ENCODE peak calls at places on chromosomes 5 and 9, in nine cellular contexts. B is A549, A is endothelial cell of umbilical vein, S is WTC11, F is SK-N-SH, P is HepG2, Q is HCT116, Y is NB4, N is K562. T is an unnamed sample.

GRCh38 chr9:83583151-83584014 is 39.6 kb upstream of the IDNK start:
- DNase-seq in A (peak), B (peak), F (peak), P (peak), N (peak), Q (peak), Y (peak), S (peak), T (no peak)

GRCh38 chr5:16869821-16870796 is 66.0 kb downstream of the MYO10 start:
- DNase-seq in N (no peak), Y (no peak), B (no peak), F (no peak), Q (peak), P (no peak), A (no peak), S (no peak), T (no peak)

GRCh38 chr5:55232194-55232984 is 1.0 kb downstream of the CCNO start:
- DNase-seq in B (peak), Q (peak), S (peak), Y (no peak), P (no peak), A (peak), N (peak), F (peak), T (no peak)

GRCh38 chr9:16090907-16091629 is 538.2 kb downstream of the CCDC171 start:
- DNase-seq in A (no peak), Q (no peak), S (no peak), B (no peak), P (no peak), F (no peak), Y (no peak), N (no peak), T (no peak)

GRCh38 chr5:146599261-146599660 is 83.3 kb upstream of the GPR151 start:
- DNase-seq in Y (no peak), Q (no peak), B (no peak), N (no peak), F (no peak), P (no peak), S (no peak), A (no peak), T (no peak)

GRCh38 chr9:110640736-110641135 is 27.9 kb upstream of the MUSK start:
- DNase-seq in F (no peak), A (no peak), P (no peak), S (no peak), B (no peak), N (no peak), Q (no peak), Y (no peak), T (no peak)

GRCh38 chr9:21334603-21334968 is 618 bp downstream of the KLHL9 start:
- DNase-seq in Y (no peak), N (no peak), Q (no peak), F (no peak), B (no peak), S (no peak), P (peak), A (no peak), T (no peak)

GRCh38 chr5:65811004-65811403 is 89.0 kb downstream of the NLN start:
- DNase-seq in S (no peak), N (no peak), P (no peak), A (no peak), B (no peak), Q (peak), Y (no peak), F (no peak), T (no peak)

GRCh38 chr5:56640763-56641406 is 174.5 kb upstream of the MAP3K1 start:
- DNase-seq in F (no peak), P (no peak), N (no peak), A (no peak), Q (no peak), B (no peak), Y (peak), S (no peak), T (no peak)

GRCh38 chr5:143596500-143596820 is 193.0 kb upstream of the NR3C1 start:
- DNase-seq in P (no peak), Y (no peak), Q (no peak), S (no peak), F (no peak), B (no peak), A (no peak), N (no peak), T (no peak)

GRCh38 chr5:150021491-150022162 is 21.1 kb downstream of the HMGXB3 start:
- DNase-seq in S (peak), A (peak), B (no peak), Q (peak), N (no peak), P (no peak), F (no peak), Y (no peak), T (no peak)
- TF ChIP-seq MAX in S (no peak), A (no peak), B (no peak), Q (peak), N (no peak), P (no peak), F (no peak), Y (no peak), T (no peak)

GRCh38 chr5:41270423-41271251 is 57.3 kb upstream of the C6 start:
- DNase-seq in P (peak), S (peak), A (peak), Q (peak), B (peak), N (no peak), Y (peak), F (peak), T (no peak)
- TF ChIP-seq MAX in P (no peak), S (no peak), A (no peak), Q (no peak), B (no peak), N (no peak), Y (no peak), F (no peak), T (no peak)

GRCh38 chr9:33677961-33678360 is 117.4 kb upstream of the PRSS3 start:
- DNase-seq in N (no peak), P (no peak), B (no peak), F (no peak), Q (no peak), S (no peak), A (no peak), Y (no peak), T (no peak)
- TF ChIP-seq MAX in N (no peak), P (no peak), B (no peak), F (no peak), Q (no peak), S (no peak), A (no peak), Y (no peak), T (no peak)

GRCh38 chr9:100104314-100104713 is 5.3 kb downstream of the INVS start:
- DNase-seq in Q (no peak), S (no peak), Y (no peak), N (no peak), P (no peak), A (no peak), B (no peak), F (no peak), T (no peak)
- TF ChIP-seq MAX in Q (no peak), S (no peak), Y (no peak), N (no peak), P (no peak), A (no peak), B (no peak), F (no peak), T (no peak)

GRCh38 chr5:74542477-74542876 is 98.1 kb downstream of the ENC1 start:
- DNase-seq in Y (no peak), B (no peak), F (no peak), A (peak), Q (no peak), P (no peak), N (no peak), S (no peak), T (no peak)
- TF ChIP-seq MAX in Y (no peak), B (no peak), F (no peak), A (no peak), Q (no peak), P (no peak), N (no peak), S (no peak), T (no peak)

DNA sequence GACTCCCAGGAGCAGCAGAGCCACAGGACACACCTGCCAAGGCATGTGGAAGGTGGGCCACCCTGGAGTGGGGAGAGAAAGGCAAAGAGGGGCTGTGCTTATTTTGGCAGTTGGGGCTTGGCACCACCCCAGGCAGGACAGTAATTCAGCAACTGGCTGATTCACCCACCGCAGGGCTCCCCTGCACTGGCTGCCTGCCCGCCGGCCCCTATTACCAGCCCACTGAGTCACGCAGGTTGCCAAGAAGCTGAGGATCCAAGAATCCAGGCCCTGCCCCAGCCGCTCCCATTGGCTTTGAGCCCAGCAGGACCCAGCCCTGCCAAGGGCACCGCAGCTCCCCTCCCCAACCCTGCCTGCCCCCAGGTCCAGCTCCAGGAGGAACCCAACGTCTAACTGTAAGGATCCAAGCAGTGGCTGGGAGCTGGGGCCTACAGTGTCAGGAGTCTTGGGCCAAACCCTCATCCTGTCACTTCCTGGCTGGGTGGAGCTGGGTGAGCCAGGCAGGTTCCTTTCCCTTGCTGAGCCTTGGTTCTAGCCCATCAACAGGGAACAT is 14.2 kb upstream of the RALGDS start:
- DNase-seq in Q (peak), B (peak), F (peak), N (no peak), S (no peak), A (peak), Y (no peak), P (no peak), T (no peak)
- TF ChIP-seq MAX in Q (no peak), B (peak), F (no peak), N (no peak), S (no peak), A (no peak), Y (no peak), P (no peak), T (no peak)

DNA sequence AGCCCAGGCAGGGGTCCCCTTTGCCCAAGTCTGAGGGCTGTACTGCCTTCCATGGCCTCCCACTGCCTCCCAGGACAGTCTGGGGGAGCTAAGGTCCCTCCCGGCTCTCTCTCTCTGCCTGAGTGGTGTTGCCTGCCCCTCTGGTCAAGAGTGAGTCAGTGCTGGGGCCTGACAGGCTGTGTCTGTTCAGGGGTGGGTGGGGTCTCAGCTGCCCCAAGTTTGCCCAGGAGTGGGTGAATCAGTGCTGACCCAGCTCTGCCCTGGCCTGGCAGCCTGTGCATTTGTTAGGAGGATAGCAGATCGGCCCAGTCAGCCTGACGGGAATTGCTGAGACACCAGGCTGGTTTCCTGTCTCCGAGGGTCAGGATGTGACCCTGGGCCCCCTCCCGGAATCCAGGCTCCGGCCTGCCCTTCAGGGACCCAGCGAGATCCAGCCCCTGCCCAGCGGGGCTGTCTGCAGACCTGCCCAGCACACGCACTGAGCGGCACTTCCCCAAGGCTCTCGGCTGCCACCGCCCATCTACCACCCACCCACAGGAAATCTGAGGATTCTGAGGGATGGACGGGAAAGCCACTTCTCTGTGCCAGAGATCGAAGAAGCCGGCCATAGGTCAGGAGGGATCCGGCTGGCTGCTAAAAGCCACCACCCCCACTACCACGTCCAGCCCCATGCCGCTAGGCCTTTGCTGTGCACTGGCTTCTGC is 15.9 kb downstream of the ENG start:
- DNase-seq in B (peak), S (no peak), Q (no peak), N (no peak), A (peak), P (no peak), F (no peak), Y (no peak), T (no peak)
- TF ChIP-seq MAX in B (no peak), S (no peak), Q (no peak), N (no peak), A (no peak), P (no peak), F (peak), Y (no peak), T (no peak)

T was measured in GM12878.